ENCODE peak calls at places on chromosomes 2 and 18, in nine cellular contexts. Z is right lobe of liver, G is body of pancreas, R is H1, C is ovary, S is A549, I is suprapubic skin, T is heart left ventricle, Y is breast epithelium. M is an unnamed sample.
A peak's percentile ranks its signal among the peaks of the same experiment; 100 is the strongest.

GRCh38 chr2:105188343-105188742 is 53.2 kb upstream of the GPR45 start:
- DNase-seq in Z (no peak), G (no peak), R (no peak), C (no peak), S (no peak), I (no peak), T (no peak), Y (no peak), M (no peak)

GRCh38 chr2:149743842-149744468 is 156.4 kb upstream of the MMADHC start:
- DNase-seq in Z (no peak), G (no peak), R (no peak), C (no peak), S (no peak), I (no peak), T (no peak), Y (no peak), M (peak; percentile 12)

GRCh38 chr2:127701651-127702394 is 526 bp downstream of the SFT2D3 start:
- DNase-seq in Z (peak; percentile 81), G (peak; percentile 80), R (peak; percentile 81), C (peak; percentile 51), S (peak; percentile 69), I (peak; percentile 87), T (peak; percentile 86), Y (peak; percentile 76), M (peak; percentile 65)

GRCh38 chr2:25677877-25678276 is 4.5 kb upstream of the DTNB start:
- DNase-seq in Z (no peak), G (no peak), R (no peak), C (no peak), S (no peak), I (no peak), T (no peak), Y (no peak), M (no peak)

GRCh38 chr2:239381709-239382134 is 19.1 kb downstream of the HDAC4 start:
- DNase-seq in Z (peak; percentile 29), G (peak; percentile 1), R (no peak), C (no peak), S (no peak), I (no peak), T (peak; percentile 45), Y (peak; percentile 20), M (no peak)

GRCh38 chr2:232697807-232698110 is 628 bp downstream of the GIGYF2 start:
- DNase-seq in Z (no peak), G (peak; percentile 64), R (no peak), C (no peak), S (no peak), I (peak; percentile 76), T (no peak), Y (no peak), M (no peak)

GRCh38 chr2:240259201-240259923 is 118.9 kb upstream of the OTOS start:
- DNase-seq in Z (peak; percentile 48), G (peak; percentile 86), R (no peak), C (peak; percentile 86), S (no peak), I (peak; percentile 46), T (peak; percentile 95), Y (no peak), M (no peak)

GRCh38 chr2:47402555-47402804 is 476 bp upstream of the MSH2 start:
- DNase-seq in Z (no peak), G (no peak), R (no peak), C (no peak), S (peak; percentile 18), I (no peak), T (no peak), Y (no peak), M (no peak)

GRCh38 chr2:58533376-58533775 is 292.3 kb upstream of the FANCL start:
- DNase-seq in Z (no peak), G (no peak), R (no peak), C (no peak), S (no peak), I (no peak), T (no peak), Y (no peak), M (no peak)

GRCh38 chr18:48824231-48824970 is 126.4 kb downstream of the SMAD7 start:
- DNase-seq in Z (peak; percentile 31), G (no peak), R (peak; percentile 22), C (no peak), S (no peak), I (no peak), T (peak; percentile 5), Y (peak; percentile 15), M (no peak)

GRCh38 chr2:185374878-185375277 is 363.7 kb upstream of the FSIP2 start:
- DNase-seq in Z (no peak), G (no peak), R (no peak), C (no peak), S (no peak), I (no peak), T (no peak), Y (no peak), M (no peak)

GRCh38 chr18:11163668-11164067 is 14.3 kb upstream of the PIEZO2 start:
- DNase-seq in Z (peak; percentile 58), G (peak; percentile 52), R (peak; percentile 69), C (no peak), S (peak; percentile 18), I (no peak), T (no peak), Y (no peak), M (no peak)

GRCh38 chr18:45993441-45993840 is 26.3 kb upstream of the EPG5 start:
- DNase-seq in Z (no peak), G (no peak), R (no peak), C (no peak), S (no peak), I (no peak), T (no peak), Y (no peak), M (peak; percentile 31)

GRCh38 chr2:105427485-105427884 is 28.6 kb upstream of the FHL2 start:
- DNase-seq in Z (no peak), G (no peak), R (no peak), C (no peak), S (no peak), I (no peak), T (no peak), Y (no peak), M (no peak)

GRCh38 chr2:220296174-220296573 is 668.7 kb downstream of the SLC4A3 start:
- DNase-seq in Z (no peak), G (no peak), R (no peak), C (no peak), S (no peak), I (no peak), T (no peak), Y (no peak), M (no peak)

DNA sequence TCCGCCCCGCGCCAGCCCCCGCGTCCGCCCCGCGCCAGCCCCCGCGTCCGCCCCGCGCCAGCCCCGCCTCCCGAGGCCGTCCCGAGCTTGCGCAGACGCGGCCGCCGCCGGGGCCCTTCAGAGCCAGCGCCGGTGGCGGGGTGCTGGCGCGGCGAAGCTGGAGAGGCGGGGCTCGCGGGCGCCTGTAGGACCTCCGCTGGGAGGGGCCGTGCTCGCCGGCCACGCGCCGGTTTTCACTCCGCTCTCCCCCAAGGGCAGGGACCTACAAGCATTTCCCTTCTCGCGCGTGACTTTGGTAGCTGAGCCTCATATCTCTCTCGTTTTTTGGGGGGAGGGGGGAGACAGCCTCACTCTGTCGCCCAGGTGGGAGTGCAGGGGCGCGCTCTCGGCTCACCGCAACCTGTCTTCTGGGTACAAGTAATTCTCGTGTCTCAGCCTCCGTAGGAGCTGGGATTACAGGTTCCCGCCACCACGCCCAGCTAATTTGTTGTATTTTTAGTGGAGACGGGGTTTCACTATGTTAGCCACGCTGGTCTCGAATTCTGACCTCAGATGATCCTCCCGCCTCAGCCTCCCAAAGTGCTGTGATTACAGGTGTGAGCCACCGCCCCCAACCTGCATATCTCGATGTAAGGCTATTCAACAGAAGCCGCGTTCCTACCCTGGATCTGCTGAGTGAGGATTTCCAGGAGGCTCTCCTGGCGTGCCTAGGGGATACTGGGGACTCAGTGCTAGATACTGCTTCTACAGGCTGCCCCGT is at the start of gene ZNF514:
- DNase-seq in Z (peak; percentile 79), G (peak; percentile 86), R (peak; percentile 77), C (peak; percentile 82), S (peak; percentile 56), I (peak; percentile 86), T (peak; percentile 87), Y (peak; percentile 62), M (peak; percentile 75)
- TF ChIP-seq POLR2A in Z (peak; percentile 26), G (peak; percentile 9), R (no peak), C (peak; percentile 13), S (peak; percentile 23), I (no peak), T (peak; percentile 33), Y (no peak), M (peak; percentile 27)

GRCh38 chr2:152407204-152407721 is 72.3 kb downstream of the FMNL2 start:
- DNase-seq in Z (no peak), G (peak; percentile 34), R (peak; percentile 58), C (peak; percentile 51), S (peak; percentile 65), I (no peak), T (peak; percentile 47), Y (no peak), M (no peak)
- TF ChIP-seq POLR2A in Z (no peak), G (no peak), R (no peak), C (no peak), S (no peak), I (no peak), T (no peak), Y (no peak), M (no peak)

GRCh38 chr2:219042157-219042556 is 841 bp upstream of the CFAP65 start:
- DNase-seq in Z (no peak), G (no peak), R (no peak), C (no peak), S (no peak), I (no peak), T (no peak), Y (no peak), M (no peak)

GRCh38 chr2:219035942-219036341 is 5.4 kb downstream of the CFAP65 start:
- DNase-seq in Z (no peak), G (no peak), R (no peak), C (no peak), S (no peak), I (no peak), T (no peak), Y (no peak), M (no peak)

GRCh38 chr2:219041252-219041651 is at the start of gene CFAP65:
- DNase-seq in Z (no peak), G (peak; percentile 74), R (peak; percentile 86), C (no peak), S (peak; percentile 53), I (no peak), T (no peak), Y (no peak), M (no peak)

GRCh38 chr2:219037783-219038549 is 3.4 kb downstream of the CFAP65 start:
- DNase-seq in Z (no peak), G (no peak), R (no peak), C (no peak), S (no peak), I (no peak), T (no peak), Y (no peak), M (no peak)

DNA sequence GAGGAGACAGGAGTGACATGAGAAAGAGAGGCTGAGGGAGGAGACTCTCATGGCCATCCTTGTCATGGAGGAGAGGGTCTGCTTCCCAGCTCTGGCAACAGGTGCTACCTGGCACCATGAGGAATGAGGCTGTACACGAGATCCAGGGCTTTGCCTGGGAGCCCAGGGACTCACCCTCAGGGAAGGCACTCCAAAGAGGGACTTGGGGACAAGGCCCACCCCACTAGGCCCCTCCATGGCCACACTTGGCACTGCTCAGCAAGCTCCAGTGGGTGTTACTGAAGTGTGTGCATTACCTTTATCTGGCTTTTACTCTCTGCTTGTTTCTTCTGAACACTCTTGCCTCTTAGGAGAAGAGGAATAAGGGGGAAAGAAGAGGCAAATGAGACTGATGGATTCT is 2.7 kb downstream of the CFAP65 start:
- DNase-seq in Z (no peak), G (no peak), R (no peak), C (no peak), S (no peak), I (no peak), T (no peak), Y (no peak), M (no peak)
- TF ChIP-seq POLR2A in Z (no peak), G (no peak), R (no peak), C (no peak), S (no peak), I (no peak), T (no peak), Y (no peak), M (no peak)

GRCh38 chr2:33531345-33532059 is 55.1 kb downstream of the RASGRP3 start:
- DNase-seq in Z (no peak), G (no peak), R (no peak), C (no peak), S (no peak), I (no peak), T (no peak), Y (no peak), M (no peak)
- TF ChIP-seq POLR2A in Z (no peak), G (no peak), R (no peak), C (no peak), S (no peak), I (no peak), T (no peak), Y (no peak), M (no peak)

M was measured in H54.